ENCODE peak calls at places on chromosomes 12 and 14, in eight cellular contexts. F is HTR-8/SVneo; Q is GM04504; X is upper lobe of left lung; J is stimulated activated CD4-positive, alpha-beta T cell treated with anti-CD3 and anti-CD28 coated beads, Interleukin-12 subunit alpha, Interleukin-12 subunit beta, amount 100 ng/mL, for 4 hours; S is nephron progenitor cell; M is endodermal cell; C is GM23248. T is an unnamed sample.

GRCh38 chr12:96248532-96248931 is 54.4 kb downstream of the ELK3 start:
- DNase-seq in F (no peak), Q (no peak), X (no peak), J (no peak), S (no peak), M (peak), C (no peak), T (no peak)

GRCh38 chr12:127145543-127145928 is 1121.4 kb upstream of the TMEM132C start:
- DNase-seq in F (no peak), Q (no peak), X (no peak), J (no peak), S (no peak), M (no peak), C (peak), T (peak)

GRCh38 chr14:104555621-104556255 is 23.8 kb upstream of the C14orf180 start:
- DNase-seq in F (no peak), Q (no peak), X (peak), J (no peak), S (no peak), M (peak), C (no peak), T (no peak)

GRCh38 chr12:20810487-20810886 is at the start of gene SLCO1B3:
- DNase-seq in F (no peak), Q (no peak), X (no peak), J (no peak), S (no peak), M (no peak), C (no peak), T (no peak)

GRCh38 chr12:124760548-124760947 is 103.1 kb downstream of the SCARB1 start:
- DNase-seq in F (no peak), Q (no peak), X (peak), J (no peak), S (peak), M (no peak), C (no peak), T (no peak)

GRCh38 chr12:118061876-118062791 is 1.2 kb upstream of the WSB2 start:
- DNase-seq in F (peak), Q (no peak), X (no peak), J (peak), S (peak), M (peak), C (peak), T (peak)

GRCh38 chr14:33525626-33526025 is 425.2 kb downstream of the EGLN3 start:
- DNase-seq in F (no peak), Q (no peak), X (no peak), J (no peak), S (no peak), M (no peak), C (no peak), T (no peak)

GRCh38 chr14:102097441-102098135 is 10.7 kb upstream of the HSP90AA1 start:
- DNase-seq in F (no peak), Q (no peak), X (no peak), J (no peak), S (no peak), M (peak), C (no peak), T (no peak)